ENCODE peak calls at places on chromosomes 12 and 14, in five cellular contexts. T, S, R, C and M are unnamed samples.
A peak's percentile ranks its signal among the peaks of the same experiment; 100 is the strongest.

GRCh38 chr14:75339059-75339458 is 60.4 kb downstream of the FOS start:
- DNase-seq in T (no peak), S (no peak), R (no peak), C (no peak), M (no peak)

GRCh38 chr12:51390457-51391046 is 654 bp downstream of the GALNT6 start:
- DNase-seq in T (no peak), S (no peak), R (no peak), C (no peak), M (no peak)

GRCh38 chr12:124565656-124566180 is 1.7 kb downstream of the NCOR2 start:
- DNase-seq in T (no peak), S (no peak), R (no peak), C (no peak), M (no peak)

GRCh38 chr14:49688701-49689030 is 652 bp upstream of the POLE2 start:
- DNase-seq in T (no peak), S (no peak), R (no peak), C (no peak), M (no peak)

GRCh38 chr12:125128380-125128779 is 63.1 kb downstream of the AACS start:
- DNase-seq in T (no peak), S (no peak), R (no peak), C (no peak), M (no peak)

GRCh38 chr12:116015525-116015924 is 262.0 kb downstream of the MED13L start:
- DNase-seq in T (no peak), S (no peak), R (no peak), C (peak; percentile 40), M (no peak)

GRCh38 chr12:27589419-27589818 is 65.4 kb downstream of the PPFIBP1 start:
- DNase-seq in T (no peak), S (no peak), R (no peak), C (no peak), M (no peak)

GRCh38 chr12:124713436-124714082 is 146.1 kb upstream of the NCOR2 start:
- DNase-seq in T (no peak), S (no peak), R (no peak), C (peak; percentile 69), M (peak; percentile 36)

GRCh38 chr14:30035361-30035760 is 107.7 kb upstream of the PRKD1 start:
- DNase-seq in T (no peak), S (no peak), R (no peak), C (no peak), M (no peak)

GRCh38 chr14:56131004-56131864 is 13.0 kb downstream of the PELI2 start:
- DNase-seq in T (no peak), S (no peak), R (no peak), C (peak; percentile 57), M (no peak)

GRCh38 chr14:101196795-101197590 is 293.5 kb upstream of the RTL1 start:
- DNase-seq in T (no peak), S (no peak), R (no peak), C (no peak), M (peak; percentile 18)

GRCh38 chr12:106673151-106673550 is 90.3 kb downstream of the RFX4 start:
- DNase-seq in T (no peak), S (no peak), R (no peak), C (no peak), M (no peak)

GRCh38 chr12:98188649-98189048 is 326.7 kb upstream of the TMPO start:
- DNase-seq in T (no peak), S (no peak), R (no peak), C (no peak), M (no peak)

GRCh38 chr12:111942557-111942956 is 70.4 kb downstream of the TMEM116 start:
- DNase-seq in T (no peak), S (no peak), R (no peak), C (peak; percentile 3), M (peak; percentile 27)

GRCh38 chr12:3722368-3722767 is 30.5 kb downstream of the CRACR2A start:
- DNase-seq in T (no peak), S (no peak), R (no peak), C (no peak), M (no peak)

GRCh38 chr14:91911474-91912032 is 35.9 kb downstream of the FBLN5 start:
- DNase-seq in T (peak; percentile 48), S (no peak), R (peak; percentile 40), C (peak; percentile 75), M (peak; percentile 43)

GRCh38 chr12:90085491-90086274 is 377.0 kb upstream of the ATP2B1 start:
- DNase-seq in T (no peak), S (no peak), R (no peak), C (no peak), M (no peak)

GRCh38 chr12:82593901-82594396 is 92.8 kb upstream of the TMTC2 start:
- DNase-seq in T (no peak), S (no peak), R (no peak), C (no peak), M (no peak)

GRCh38 chr12:53161119-53161911 is 19.2 kb upstream of the ZNF740 start:
- DNase-seq in T (no peak), S (no peak), R (no peak), C (no peak), M (no peak)

GRCh38 chr12:108004368-108004767 is 124.7 kb upstream of the WSCD2 start:
- DNase-seq in T (no peak), S (no peak), R (no peak), C (no peak), M (no peak)

GRCh38 chr12:52903285-52903854 is 1.5 kb downstream of the KRT8 start:
- DNase-seq in T (peak; percentile 86), S (no peak), R (no peak), C (peak; percentile 83), M (peak; percentile 76)

GRCh38 chr12:113591480-113591971 is 119.9 kb upstream of the LHX5 start:
- DNase-seq in T (no peak), S (no peak), R (no peak), C (no peak), M (no peak)

GRCh38 chr12:108616941-108617858 is 16.5 kb downstream of the SELPLG start:
- DNase-seq in T (no peak), S (no peak), R (no peak), C (peak; percentile 46), M (no peak)

GRCh38 chr14:92686763-92687427 is 61.5 kb downstream of the LGMN start:
- DNase-seq in T (peak; percentile 83), S (no peak), R (peak; percentile 33), C (peak; percentile 75), M (peak; percentile 86)

GRCh38 chr12:7460375-7461259 is 16.7 kb upstream of the CD163L1 start:
- DNase-seq in T (peak; percentile 79), S (no peak), R (peak; percentile 34), C (peak; percentile 58), M (peak; percentile 52)

GRCh38 chr14:49220492-49220891 is 365.7 kb downstream of the RPS29 start:
- DNase-seq in T (peak; percentile 19), S (no peak), R (no peak), C (no peak), M (no peak)

GRCh38 chr14:61569783-61570182 is 125.5 kb upstream of the HIF1A start:
- DNase-seq in T (no peak), S (no peak), R (no peak), C (peak; percentile 71), M (peak; percentile 59)

GRCh38 chr12:42326466-42327226 is 679 bp downstream of the PPHLN1 start:
- DNase-seq in T (peak; percentile 31), S (no peak), R (no peak), C (peak; percentile 7), M (no peak)

GRCh38 chr12:52199294-52199920 is 7.6 kb upstream of the KRT80 start:
- DNase-seq in T (no peak), S (no peak), R (no peak), C (no peak), M (no peak)

GRCh38 chr14:101582294-101582693 is 21.0 kb downstream of the DIO3 start:
- DNase-seq in T (peak; percentile 35), S (no peak), R (no peak), C (no peak), M (no peak)

GRCh38 chr12:77893918-77894317 is 63.2 kb downstream of the NAV3 start:
- DNase-seq in T (no peak), S (no peak), R (peak; percentile 87), C (peak; percentile 84), M (peak; percentile 74)

GRCh38 chr14:68975667-68976066 is 3.4 kb downstream of the ACTN1 start:
- DNase-seq in T (no peak), S (no peak), R (no peak), C (no peak), M (no peak)

GRCh38 chr12:91778091-91778819 is 367.4 kb downstream of the BTG1 start:
- DNase-seq in T (no peak), S (no peak), R (peak; percentile 26), C (no peak), M (no peak)

GRCh38 chr14:90536511-90537191 is 139.8 kb downstream of the CALM1 start:
- DNase-seq in T (peak; percentile 57), S (no peak), R (no peak), C (no peak), M (no peak)

GRCh38 chr12:67526129-67526528 is 122.4 kb upstream of the DYRK2 start:
- DNase-seq in T (no peak), S (no peak), R (no peak), C (no peak), M (no peak)

DNA sequence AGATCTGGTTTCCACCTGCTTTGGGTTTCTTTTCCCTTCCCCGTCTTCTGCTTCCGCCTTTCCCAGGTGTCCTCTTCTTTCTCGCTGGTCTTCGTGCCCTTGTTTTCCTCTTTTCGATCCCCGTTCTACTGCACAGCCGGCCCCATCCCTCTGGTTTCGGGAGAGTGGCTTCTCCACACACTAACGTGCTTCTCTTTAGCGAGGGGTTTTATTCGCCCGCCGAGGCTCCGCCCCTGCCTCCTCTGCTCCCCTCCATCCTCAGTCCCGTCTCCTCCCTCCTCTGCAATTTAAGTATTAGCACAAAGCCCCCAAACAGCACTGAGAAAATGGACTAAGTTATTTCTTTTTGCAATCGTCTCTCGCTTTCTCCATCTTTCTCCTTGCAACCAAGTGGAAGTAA is at the start of gene SLC7A8:
- DNase-seq in T (peak; percentile 88), S (no peak), R (peak; percentile 7), C (peak; percentile 63), M (peak; percentile 71)
- TF ChIP-seq POLR2A in T (peak; percentile 80), S (no peak), R (peak; percentile 53), C (peak; percentile 81), M (no peak)

GRCh38 chr14:105797546-105797945 is 271.2 kb downstream of the TMEM121 start:
- DNase-seq in T (no peak), S (no peak), R (no peak), C (no peak), M (no peak)
- H3K9me3 ChIP-seq in T (no peaks in the 10 kb centered on the region), S (no peaks in the 10 kb centered on the region), R (no peaks in the 10 kb centered on the region), C (no peaks in the 10 kb centered on the region), M (no peaks in the 10 kb centered on the region)

GRCh38 chr14:104749958-104750529 is 2.9 kb upstream of the SIVA1 start:
- DNase-seq in T (no peak), S (no peak), R (no peak), C (no peak), M (no peak)

GRCh38 chr14:104750658-104751057 is 2.3 kb upstream of the SIVA1 start:
- DNase-seq in T (peak; percentile 73), S (no peak), R (no peak), C (no peak), M (no peak)

GRCh38 chr14:104747876-104748275 is 5.1 kb upstream of the SIVA1 start:
- DNase-seq in T (no peak), S (no peak), R (no peak), C (no peak), M (no peak)

GRCh38 chr14:104746951-104747481 is 5.9 kb upstream of the SIVA1 start:
- DNase-seq in T (no peak), S (no peak), R (no peak), C (peak; percentile 60), M (peak; percentile 81)

GRCh38 chr14:104749111-104749649 is 3.8 kb upstream of the SIVA1 start:
- DNase-seq in T (peak; percentile 54), S (no peak), R (no peak), C (no peak), M (no peak)
- TF ChIP-seq POLR2A in T (no peak), S (no peak), R (no peak), C (no peak), M (no peak)

GRCh38 chr12:32197421-32197820 is 90.8 kb downstream of the BICD1 start:
- DNase-seq in T (no peak), S (no peak), R (no peak), C (no peak), M (no peak)
- H3K9me3 ChIP-seq in T (no peaks in the 10 kb centered on the region), S (no peaks in the 10 kb centered on the region), R (peaks cover 4% of the 10 kb centered on the region), C (no peaks in the 10 kb centered on the region), M (no peaks in the 10 kb centered on the region)